ENCODE peak calls at places on chromosomes 16 and 17, in seven cellular contexts. One of them, this sample, is unnamed.

GRCh38 chr17:47821031-47821423 is 567 bp downstream of the OSBPL7 start:
- DNase-seq in Peyer's patch: no peak
- DNase-seq in HepG2: no peak
- DNase-seq in stomach: no peak
- DNase-seq in body of pancreas: no peak
- DNase-seq in ovary: no peak
- DNase-seq in tibial nerve: no peak
- DNase-seq in this sample: no peak

GRCh38 chr17:40363480-40363838 is 1.1 kb downstream of the GJD3 start:
- DNase-seq in tibial nerve: no peak
- DNase-seq in stomach: no peak
- DNase-seq in HepG2: no peak
- DNase-seq in ovary: no peak
- DNase-seq in body of pancreas: no peak
- DNase-seq in Peyer's patch: no peak
- DNase-seq in this sample: no peak

GRCh38 chr16:72072514-72073342 is 9.7 kb downstream of the HPR start:
- DNase-seq in Peyer's patch: no peak
- DNase-seq in body of pancreas: peak
- DNase-seq in HepG2: peak
- DNase-seq in tibial nerve: no peak
- DNase-seq in stomach: no peak
- DNase-seq in ovary: peak
- DNase-seq in this sample: no peak

GRCh38 chr17:50388728-50389127 is 8.6 kb downstream of the LRRC59 start:
- DNase-seq in ovary: no peak
- DNase-seq in stomach: no peak
- DNase-seq in body of pancreas: no peak
- DNase-seq in tibial nerve: no peak
- DNase-seq in Peyer's patch: no peak
- DNase-seq in HepG2: no peak
- DNase-seq in this sample: no peak

GRCh38 chr17:80978499-80979497 is 12.8 kb upstream of the CHMP6 start:
- DNase-seq in stomach: no peak
- DNase-seq in Peyer's patch: no peak
- DNase-seq in body of pancreas: no peak
- DNase-seq in ovary: no peak
- DNase-seq in HepG2: no peak
- DNase-seq in tibial nerve: no peak
- DNase-seq in this sample: no peak

GRCh38 chr16:19415461-19415860 is 2.2 kb upstream of the TMC5 start:
- DNase-seq in tibial nerve: no peak
- DNase-seq in Peyer's patch: no peak
- DNase-seq in body of pancreas: no peak
- DNase-seq in stomach: peak
- DNase-seq in ovary: no peak
- DNase-seq in HepG2: no peak
- DNase-seq in this sample: no peak

GRCh38 chr16:79821911-79822310 is 221.4 kb upstream of the MAF start:
- DNase-seq in Peyer's patch: no peak
- DNase-seq in ovary: no peak
- DNase-seq in stomach: peak
- DNase-seq in body of pancreas: no peak
- DNase-seq in HepG2: no peak
- DNase-seq in tibial nerve: no peak
- DNase-seq in this sample: no peak

GRCh38 chr17:61389670-61390478 is 9.8 kb upstream of the TBX2 start:
- DNase-seq in Peyer's patch: peak
- DNase-seq in HepG2: no peak
- DNase-seq in stomach: peak
- DNase-seq in tibial nerve: no peak
- DNase-seq in ovary: peak
- DNase-seq in body of pancreas: no peak
- DNase-seq in this sample: no peak

GRCh38 chr16:70251651-70252354 is at the start of gene EXOSC6:
- DNase-seq in ovary: peak
- DNase-seq in tibial nerve: peak
- DNase-seq in stomach: peak
- DNase-seq in HepG2: peak
- DNase-seq in Peyer's patch: peak
- DNase-seq in body of pancreas: peak
- DNase-seq in this sample: peak

DNA sequence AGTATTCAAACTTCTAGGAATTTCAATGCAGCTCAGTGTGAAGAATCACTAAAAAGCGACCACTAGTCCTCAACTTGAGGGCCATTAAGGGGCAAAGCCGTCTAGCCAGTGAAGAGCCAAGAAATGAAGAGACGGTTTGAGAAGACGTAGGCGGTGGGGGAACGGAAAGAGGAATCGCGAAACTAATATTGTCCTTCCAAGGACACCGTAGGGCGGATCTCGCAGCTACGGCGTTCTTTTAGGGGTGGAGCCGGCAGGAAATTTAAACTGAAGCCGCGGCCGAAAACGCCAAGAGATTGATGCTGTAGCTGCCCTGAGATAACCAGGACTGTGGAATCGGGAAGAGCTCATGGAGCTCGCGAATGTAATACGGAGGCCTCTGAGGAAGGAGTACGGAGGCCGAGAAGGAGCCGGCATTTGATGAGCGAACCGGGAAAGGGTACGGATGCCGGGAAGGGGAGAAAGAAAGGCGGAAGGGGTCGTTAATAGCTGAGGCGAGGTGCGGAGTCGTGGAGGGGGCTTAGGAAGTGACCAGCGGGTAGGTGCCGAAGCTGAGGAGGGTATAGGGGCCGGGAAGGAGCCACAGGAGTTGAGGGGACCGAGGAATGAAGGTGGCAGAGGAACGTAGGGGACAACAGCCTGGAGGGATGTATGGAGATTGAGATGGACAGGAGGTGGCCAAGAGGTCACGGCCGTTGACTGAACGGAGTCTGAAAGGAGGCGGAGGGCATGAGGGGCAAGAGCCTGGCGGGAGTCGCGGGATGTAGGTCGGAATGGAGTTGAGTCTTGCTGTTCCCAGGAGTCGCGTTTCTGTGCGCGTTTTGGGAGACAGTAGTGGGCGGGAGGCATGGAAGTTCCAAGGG is at the start of gene DBF4B:
- DNase-seq in body of pancreas: peak
- DNase-seq in stomach: peak
- DNase-seq in HepG2: peak
- DNase-seq in tibial nerve: peak
- DNase-seq in ovary: peak
- DNase-seq in Peyer's patch: peak
- DNase-seq in this sample: peak
- TF ChIP-seq POLR2A in body of pancreas: peak
- TF ChIP-seq POLR2A in stomach: no peak
- TF ChIP-seq POLR2A in HepG2: peak
- TF ChIP-seq POLR2A in tibial nerve: no peak
- TF ChIP-seq POLR2A in ovary: peak
- TF ChIP-seq POLR2A in Peyer's patch: no peak
- TF ChIP-seq POLR2A in this sample: peak

DNA sequence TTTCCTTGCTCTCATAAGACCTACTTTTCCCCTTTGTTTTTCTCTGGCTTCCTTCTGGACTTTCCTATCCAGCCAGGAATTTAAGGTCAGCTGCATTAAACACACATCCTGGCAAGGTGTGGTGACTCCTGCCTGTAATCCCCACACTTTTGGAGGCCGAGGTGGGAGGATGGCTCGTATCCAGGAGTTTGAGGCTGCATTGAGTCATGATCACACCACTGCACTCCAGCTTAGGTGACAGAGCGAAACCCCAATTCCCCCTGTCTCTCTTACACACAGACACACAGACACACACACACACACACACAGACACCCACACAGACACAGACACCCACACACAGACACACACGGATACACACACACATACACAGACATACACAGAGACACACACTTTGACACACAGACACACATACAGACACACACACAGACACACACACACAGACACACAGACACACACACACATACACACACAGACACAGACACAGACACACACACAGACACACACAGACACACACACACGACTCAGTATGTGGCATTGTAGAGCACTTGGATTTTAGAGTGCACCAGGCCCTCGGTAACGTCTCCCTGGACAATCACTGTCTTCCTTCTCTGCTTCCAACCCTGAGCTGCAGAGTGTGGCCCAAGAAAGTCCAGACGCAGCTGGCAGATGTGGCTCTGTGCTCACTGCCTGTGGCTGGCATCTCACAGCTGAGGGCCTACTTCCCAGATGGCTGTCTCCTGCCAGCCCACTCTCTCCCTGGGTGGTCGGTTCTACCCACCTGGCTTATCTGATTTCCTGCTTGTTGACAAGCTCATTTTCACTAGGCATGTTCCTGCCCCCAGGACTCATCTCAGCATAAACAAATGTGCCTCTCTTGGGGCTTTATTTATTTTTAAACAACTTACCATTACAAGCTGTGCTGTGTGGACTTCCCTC is 39.0 kb downstream of the NLRP1 start:
- DNase-seq in body of pancreas: no peak
- DNase-seq in ovary: no peak
- DNase-seq in stomach: no peak
- DNase-seq in tibial nerve: no peak
- DNase-seq in HepG2: no peak
- DNase-seq in Peyer's patch: peak
- DNase-seq in this sample: no peak
- TF ChIP-seq POLR2A in body of pancreas: no peak
- TF ChIP-seq POLR2A in ovary: no peak
- TF ChIP-seq POLR2A in stomach: no peak
- TF ChIP-seq POLR2A in tibial nerve: no peak
- TF ChIP-seq POLR2A in HepG2: no peak
- TF ChIP-seq POLR2A in Peyer's patch: no peak
- TF ChIP-seq POLR2A in this sample: no peak

GRCh38 chr16:4271176-4272113 is 1.4 kb downstream of the TFAP4 start:
- DNase-seq in Peyer's patch: peak
- DNase-seq in ovary: peak
- DNase-seq in stomach: peak
- DNase-seq in tibial nerve: peak
- DNase-seq in HepG2: peak
- DNase-seq in body of pancreas: peak
- DNase-seq in this sample: peak
- TF ChIP-seq POLR2A in Peyer's patch: peak
- TF ChIP-seq POLR2A in ovary: peak
- TF ChIP-seq POLR2A in stomach: no peak
- TF ChIP-seq POLR2A in tibial nerve: peak
- TF ChIP-seq POLR2A in HepG2: peak
- TF ChIP-seq POLR2A in body of pancreas: peak
- TF ChIP-seq POLR2A in this sample: peak

DNA sequence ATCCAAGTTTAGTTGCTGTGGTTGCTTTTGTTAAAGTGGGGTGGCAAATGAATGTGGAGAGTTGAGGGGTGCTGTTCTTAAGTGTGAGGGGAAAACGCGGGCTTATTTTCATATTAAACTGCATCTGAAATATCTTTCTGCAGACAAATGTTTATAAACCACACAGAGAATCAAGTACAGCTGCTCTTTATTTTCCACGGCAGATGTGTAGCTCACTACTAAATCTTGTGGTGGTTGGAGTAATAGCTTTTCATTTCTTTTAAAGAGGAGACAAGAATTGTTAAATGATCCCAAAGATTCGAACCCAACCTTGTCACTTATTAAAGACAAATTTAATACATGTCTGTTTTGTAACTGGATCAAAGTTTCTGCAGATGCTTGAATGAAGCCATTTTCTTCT is 2.1 kb downstream of the CLTC start:
- DNase-seq in tibial nerve: no peak
- DNase-seq in HepG2: no peak
- DNase-seq in body of pancreas: no peak
- DNase-seq in Peyer's patch: no peak
- DNase-seq in stomach: no peak
- DNase-seq in ovary: no peak
- DNase-seq in this sample: no peak
- TF ChIP-seq POLR2A in tibial nerve: no peak
- TF ChIP-seq POLR2A in HepG2: no peak
- TF ChIP-seq POLR2A in body of pancreas: no peak
- TF ChIP-seq POLR2A in Peyer's patch: no peak
- TF ChIP-seq POLR2A in stomach: no peak
- TF ChIP-seq POLR2A in ovary: no peak
- TF ChIP-seq POLR2A in this sample: no peak

GRCh38 chr17:44198721-44199552 is 747 bp downstream of the ATXN7L3 start:
- DNase-seq in HepG2: no peak
- DNase-seq in ovary: peak
- DNase-seq in stomach: peak
- DNase-seq in Peyer's patch: peak
- DNase-seq in body of pancreas: peak
- DNase-seq in tibial nerve: no peak
- DNase-seq in this sample: no peak

GRCh38 chr17:44199553-44200477 is at the start of gene ATXN7L3:
- DNase-seq in HepG2: peak
- DNase-seq in ovary: peak
- DNase-seq in body of pancreas: peak
- DNase-seq in Peyer's patch: peak
- DNase-seq in stomach: peak
- DNase-seq in tibial nerve: peak
- DNase-seq in this sample: peak

GRCh38 chr17:44197107-44197506 is 2.6 kb downstream of the ATXN7L3 start:
- DNase-seq in body of pancreas: no peak
- DNase-seq in stomach: no peak
- DNase-seq in HepG2: no peak
- DNase-seq in Peyer's patch: no peak
- DNase-seq in tibial nerve: no peak
- DNase-seq in ovary: peak
- DNase-seq in this sample: no peak

GRCh38 chr17:44200478-44201155 is 933 bp upstream of the ATXN7L3 start:
- DNase-seq in Peyer's patch: no peak
- DNase-seq in tibial nerve: no peak
- DNase-seq in HepG2: peak
- DNase-seq in stomach: no peak
- DNase-seq in body of pancreas: no peak
- DNase-seq in ovary: no peak
- DNase-seq in this sample: no peak

DNA sequence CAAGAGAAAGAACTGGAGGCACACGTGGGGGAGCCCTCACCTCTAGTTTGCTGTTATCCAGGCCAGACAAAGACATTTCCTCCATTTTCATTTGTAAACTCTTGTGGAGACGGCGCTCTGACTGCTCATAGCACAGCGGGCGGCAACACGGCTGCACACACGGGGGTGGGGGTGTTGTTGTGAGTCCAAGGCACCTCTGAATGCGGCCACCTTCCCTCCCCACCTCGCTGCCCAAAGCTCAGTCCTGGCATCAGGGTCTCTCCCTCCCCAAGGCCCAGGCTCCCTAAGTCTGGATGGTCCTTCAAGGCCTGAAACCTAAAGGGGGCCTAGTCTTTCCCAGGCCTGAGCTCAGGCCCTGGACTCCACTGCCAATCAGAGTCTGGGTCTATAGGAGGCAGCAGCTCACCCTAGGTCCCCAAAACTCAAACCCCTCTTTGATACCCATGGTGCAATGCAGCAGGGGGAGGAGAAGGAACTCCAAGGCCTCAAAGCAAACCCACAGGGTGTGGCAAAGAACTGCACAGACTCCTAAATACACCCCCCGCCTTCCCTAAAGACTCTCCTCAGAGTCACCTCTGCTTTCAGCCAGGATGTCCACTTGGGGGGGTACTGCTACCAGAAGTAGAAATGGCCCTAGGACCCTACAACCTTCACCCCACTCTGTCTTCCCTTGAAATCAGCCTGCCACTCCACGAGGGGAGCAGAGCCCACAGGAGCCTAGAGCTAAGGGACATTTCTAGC is 1.5 kb downstream of the ATXN7L3 start:
- DNase-seq in Peyer's patch: peak
- DNase-seq in tibial nerve: no peak
- DNase-seq in ovary: peak
- DNase-seq in stomach: no peak
- DNase-seq in body of pancreas: peak
- DNase-seq in HepG2: no peak
- DNase-seq in this sample: no peak
- TF ChIP-seq POLR2A in Peyer's patch: no peak
- TF ChIP-seq POLR2A in tibial nerve: no peak
- TF ChIP-seq POLR2A in ovary: no peak
- TF ChIP-seq POLR2A in stomach: no peak
- TF ChIP-seq POLR2A in body of pancreas: peak
- TF ChIP-seq POLR2A in HepG2: no peak
- TF ChIP-seq POLR2A in this sample: peak